ENCODE peak calls at places on chromosomes 13 and 19, in four cellular contexts. T is HepG2, X is GM12878, I is K562. S is an unnamed sample.

GRCh38 chr13:30906411-30906990 is 430 bp downstream of the MEDAG start:
- DNase-seq in I (no peak), T (no peak), X (no peak), S (no peak)

GRCh38 chr13:90908792-90909191 is 438.7 kb upstream of the MIR17HG start:
- DNase-seq in X (no peak), T (no peak), I (no peak), S (no peak)

GRCh38 chr19:29573486-29573885 is 32.6 kb upstream of the POP4 start:
- DNase-seq in I (no peak), T (no peak), X (no peak), S (no peak)

GRCh38 chr19:934865-935422 is 9.1 kb downstream of the ARID3A start:
- DNase-seq in I (no peak), X (no peak), T (peak), S (no peak)

GRCh38 chr13:109233293-109233692 is 553.1 kb downstream of the IRS2 start:
- DNase-seq in X (no peak), T (no peak), I (no peak), S (no peak)

GRCh38 chr13:113015826-113016525 is 47.0 kb downstream of the MCF2L start:
- DNase-seq in X (no peak), T (no peak), I (no peak), S (no peak)

GRCh38 chr13:46134494-46134893 is 29.7 kb upstream of the CPB2 start:
- DNase-seq in T (no peak), I (no peak), X (no peak), S (no peak)

GRCh38 chr19:5360003-5360820 is 19.6 kb upstream of the PTPRS start:
- DNase-seq in X (no peak), T (no peak), I (no peak), S (no peak)

GRCh38 chr13:44876782-44877324 is 112.4 kb downstream of the NUFIP1 start:
- DNase-seq in X (no peak), T (no peak), I (peak), S (no peak)

GRCh38 chr19:23770672-23771250 is 12.1 kb upstream of the ZNF681 start:
- DNase-seq in X (no peak), I (peak), T (no peak), S (no peak)

GRCh38 chr19:23771348-23771747 is 12.7 kb upstream of the ZNF681 start:
- DNase-seq in T (no peak), I (no peak), X (no peak), S (no peak)

GRCh38 chr19:23772668-23773063 is 14.0 kb upstream of the ZNF681 start:
- DNase-seq in X (no peak), I (no peak), T (no peak), S (no peak)

GRCh38 chr19:23769691-23770468 is 11.2 kb upstream of the ZNF681 start:
- DNase-seq in T (no peak), I (no peak), X (no peak), S (no peak)

DNA sequence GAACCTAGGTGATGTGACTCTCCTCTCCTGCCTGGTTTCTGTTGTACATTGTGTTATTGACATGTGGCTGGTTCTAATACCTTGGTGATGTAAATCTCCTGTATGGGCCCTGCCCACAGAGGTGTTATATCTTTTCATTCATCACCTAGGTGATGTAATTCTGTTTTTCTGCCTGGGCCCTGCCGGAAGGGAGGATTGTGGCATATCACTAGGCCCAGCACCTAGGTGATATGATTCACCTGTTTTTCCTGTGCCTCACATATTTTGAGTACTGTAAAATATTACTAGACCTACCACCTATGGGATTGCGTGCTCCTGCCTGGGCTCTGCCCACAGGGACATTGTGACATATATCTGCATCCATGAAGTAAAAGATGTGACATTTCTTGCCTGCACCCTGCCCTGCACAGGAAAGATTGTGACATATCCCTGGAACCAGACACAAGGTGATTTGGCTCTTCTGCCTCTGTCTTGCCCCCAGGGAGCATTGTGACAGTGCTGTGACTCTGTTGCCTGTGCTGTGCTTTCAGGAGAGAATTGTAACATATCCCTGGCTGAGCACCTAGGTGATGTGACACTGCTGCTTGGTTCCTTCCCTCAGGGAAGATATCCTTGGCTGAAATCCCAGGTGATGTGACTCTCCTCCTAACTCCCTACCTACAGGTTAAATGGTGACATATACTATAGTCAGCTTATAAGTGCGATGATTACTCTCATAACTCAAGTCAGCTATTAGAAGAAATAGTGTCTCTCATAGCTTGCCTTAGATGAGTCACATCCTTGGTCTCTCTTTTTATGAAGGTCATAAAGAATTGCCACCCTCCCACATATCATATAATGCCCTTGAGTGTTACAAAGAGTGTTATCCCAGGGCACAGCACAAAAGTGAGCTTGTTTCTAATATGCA is 13.3 kb upstream of the ZNF681 start:
- DNase-seq in T (no peak), I (no peak), X (no peak), S (no peak)
- TF ChIP-seq FOXM1 in T (no peak), I (no peak), X (no peak), S (no peak)

GRCh38 chr13:99085139-99085845 is 107.4 kb upstream of the DOCK9 start:
- DNase-seq in T (no peak), X (no peak), I (peak), S (no peak)
- TF ChIP-seq TARDBP in T (no peak), X (no peak), I (no peak), S (no peak)

GRCh38 chr13:33797622-33798021 is 20.3 kb upstream of the RFC3 start:
- DNase-seq in T (no peak), I (no peak), X (no peak), S (no peak)

GRCh38 chr13:33796095-33796494 is 21.9 kb upstream of the RFC3 start:
- DNase-seq in X (no peak), I (no peak), T (no peak), S (no peak)

GRCh38 chr13:33794576-33794975 is 23.4 kb upstream of the RFC3 start:
- DNase-seq in I (no peak), X (no peak), T (no peak), S (no peak)

GRCh38 chr13:33789757-33790156 is 28.2 kb upstream of the RFC3 start:
- DNase-seq in X (no peak), I (no peak), T (no peak), S (no peak)

DNA sequence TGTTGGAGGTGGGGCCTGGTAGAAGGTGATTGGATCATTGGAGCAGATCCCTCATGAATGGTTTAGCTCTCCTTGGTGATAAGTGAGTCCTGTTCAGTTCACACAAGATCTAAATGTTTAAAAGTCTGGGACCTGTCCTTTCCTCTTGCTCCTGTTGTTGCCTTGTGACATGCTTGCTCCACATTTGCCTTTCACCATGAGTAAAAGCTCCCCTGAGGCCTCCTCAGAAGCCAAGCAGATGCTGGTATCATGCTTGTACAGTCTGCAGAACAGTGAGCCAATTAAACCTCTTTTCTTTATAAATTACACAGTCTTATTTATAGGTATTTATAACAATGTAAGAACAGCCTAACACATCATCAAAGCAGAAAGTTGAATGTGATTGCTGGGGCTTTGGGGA is 24.2 kb upstream of the RFC3 start:
- DNase-seq in X (no peak), I (no peak), T (no peak), S (no peak)
- TF ChIP-seq FOXM1 in X (no peak), I (no peak), T (no peak), S (no peak)

GRCh38 chr13:20702945-20703784 is at the start of gene IL17D:
- DNase-seq in T (no peak), X (no peak), I (peak), S (peak)
- TF ChIP-seq TARDBP in T (no peak), X (no peak), I (no peak), S (no peak)

GRCh38 chr13:28425796-28426195 is 69.1 kb downstream of the FLT1 start:
- DNase-seq in X (no peak), I (no peak), T (no peak), S (no peak)

GRCh38 chr13:28421674-28422410 is 73.1 kb downstream of the FLT1 start:
- DNase-seq in X (no peak), T (no peak), I (no peak), S (no peak)

GRCh38 chr13:28423010-28423409 is 71.9 kb downstream of the FLT1 start:
- DNase-seq in X (peak), I (no peak), T (no peak), S (no peak)
- TF ChIP-seq FOXM1 in X (no peak), I (no peak), T (no peak), S (no peak)

GRCh38 chr19:45826934-45827333 is 11.8 kb upstream of the RSPH6A start:
- DNase-seq in T (no peak), X (no peak), I (no peak), S (no peak)
- TF ChIP-seq TARDBP in T (no peak), X (no peak), I (no peak), S (no peak)

GRCh38 chr13:43835701-43836100 is 43.8 kb downstream of the CCDC122 start:
- DNase-seq in T (no peak), I (no peak), X (no peak), S (no peak)

GRCh38 chr13:43830481-43830873 is 43.7 kb upstream of the ENOX1 start:
- DNase-seq in T (no peak), I (no peak), X (no peak), S (no peak)

DNA sequence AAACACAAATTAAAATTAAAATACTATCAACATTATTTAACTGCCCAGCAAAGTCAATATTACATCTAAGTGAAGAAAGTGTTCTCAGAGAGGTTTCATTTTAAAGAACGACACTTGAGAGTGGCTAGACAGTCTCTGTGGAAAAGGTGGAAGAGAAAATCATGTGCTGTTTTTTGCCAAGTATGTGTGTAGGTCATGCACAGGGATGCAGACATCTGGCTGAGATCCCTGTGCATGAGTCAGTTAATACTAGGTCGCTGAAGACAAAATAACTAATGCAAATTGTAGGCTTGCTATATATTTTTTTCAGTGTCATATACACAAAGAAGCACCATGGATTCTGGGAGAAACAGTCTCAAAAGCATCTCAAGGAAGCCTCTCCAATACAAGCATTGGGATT is 44.3 kb upstream of the ENOX1 start:
- DNase-seq in I (no peak), T (no peak), X (no peak), S (no peak)
- TF ChIP-seq FOXM1 in I (no peak), T (no peak), X (no peak), S (no peak)

GRCh38 chr13:32535140-32535539 is 3.5 kb downstream of the N4BP2L2 start:
- DNase-seq in I (no peak), T (no peak), X (no peak), S (no peak)

GRCh38 chr13:32527151-32527550 is 11.4 kb downstream of the N4BP2L2 start:
- DNase-seq in I (no peak), X (no peak), T (no peak), S (no peak)

GRCh38 chr13:32528358-32528757 is 10.2 kb downstream of the N4BP2L2 start:
- DNase-seq in T (no peak), I (no peak), X (no peak), S (no peak)

GRCh38 chr13:32535748-32536147 is 2.8 kb downstream of the N4BP2L2 start:
- DNase-seq in T (no peak), I (no peak), X (no peak), S (no peak)

GRCh38 chr13:32530841-32531253 is 7.7 kb downstream of the N4BP2L2 start:
- DNase-seq in T (no peak), X (peak), I (no peak), S (no peak)
- TF ChIP-seq TARDBP in T (no peak), X (no peak), I (no peak), S (no peak)

GRCh38 chr13:32036131-32036695 is 4.6 kb downstream of the FRY start:
- DNase-seq in T (no peak), I (no peak), X (no peak), S (no peak)
- TF ChIP-seq FOXM1 in T (no peak), I (no peak), X (no peak), S (no peak)